ENCODE peak calls at places on chromosomes 12 and 14, in five cellular contexts. V is prostate gland, U is HepG2, D is esophagus squamous epithelium, O is osteoblast. W is an unnamed sample. For H3K4me1, the result is how much of the 10 kb centered on the place peaks cover.

GRCh38 chr14:60657609-60657983 is 8.3 kb upstream of the SIX1 start:
- DNase-seq in V (no peak), U (no peak), D (no peak), O (peak), W (no peak)

GRCh38 chr14:101187816-101188570 is 284.5 kb upstream of the RTL1 start:
- DNase-seq in V (no peak), U (no peak), D (no peak), O (no peak), W (no peak)

GRCh38 chr12:16220120-16220519 is 57.4 kb downstream of the SLC15A5 start:
- DNase-seq in V (no peak), U (no peak), D (no peak), O (peak), W (no peak)

GRCh38 chr12:29733060-29733459 is 50.7 kb downstream of the TMTC1 start:
- DNase-seq in V (no peak), U (no peak), D (no peak), O (no peak), W (no peak)

GRCh38 chr12:24861751-24862575 is 86.9 kb downstream of the BCAT1 start:
- DNase-seq in V (no peak), U (peak), D (no peak), O (no peak), W (no peak)

GRCh38 chr12:42789808-42790760 is 200.5 kb upstream of the PRICKLE1 start:
- DNase-seq in V (no peak), U (no peak), D (no peak), O (no peak), W (no peak)

GRCh38 chr12:1918081-1918874 is at the start of gene CACNA2D4:
- DNase-seq in V (no peak), U (no peak), D (no peak), O (peak), W (no peak)

GRCh38 chr14:63923422-63923752 is 70.6 kb downstream of the SYNE2 start:
- DNase-seq in V (no peak), U (no peak), D (no peak), O (no peak), W (no peak)

GRCh38 chr12:87943666-87944065 is 85.5 kb downstream of the C12orf50 start:
- DNase-seq in V (no peak), U (no peak), D (no peak), O (no peak), W (no peak)

GRCh38 chr12:27689558-27690180 is 6.6 kb upstream of the REP15 start:
- DNase-seq in V (no peak), U (no peak), D (no peak), O (no peak), W (no peak)

GRCh38 chr14:54669759-54670630 is 103.1 kb downstream of the SAMD4A start:
- DNase-seq in V (peak), U (no peak), D (no peak), O (peak), W (no peak)

GRCh38 chr14:31090872-31091764 is 64.9 kb upstream of the STRN3 start:
- DNase-seq in V (peak), U (peak), D (no peak), O (peak), W (peak)

GRCh38 chr12:546265-546919 is 86.7 kb downstream of the B4GALNT3 start:
- DNase-seq in V (no peak), U (no peak), D (no peak), O (peak), W (no peak)

GRCh38 chr14:33740531-33740930 is 210.3 kb downstream of the EGLN3 start:
- DNase-seq in V (no peak), U (no peak), D (no peak), O (no peak), W (no peak)

DNA sequence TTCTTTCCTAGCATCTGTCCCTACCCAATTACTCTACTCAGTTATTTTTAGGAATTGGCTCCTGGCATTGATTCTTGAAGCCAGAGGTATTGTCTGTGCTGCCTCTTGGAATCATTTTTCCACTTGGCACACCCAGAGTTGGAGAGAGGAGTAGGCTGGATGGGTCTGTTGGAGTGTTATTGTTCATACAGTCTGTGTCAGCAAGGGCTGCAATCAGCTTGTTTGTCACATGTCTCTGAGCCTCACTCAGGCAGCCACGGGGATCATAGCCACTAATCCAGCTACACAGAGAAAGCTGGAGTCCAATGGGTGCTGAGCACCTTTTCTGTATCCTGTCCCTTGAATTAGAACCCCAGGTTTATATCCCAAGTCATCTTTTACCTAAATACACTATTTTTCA is 176.0 kb upstream of the DYRK2 start:
- DNase-seq in V (no peak), U (no peak), D (no peak), O (no peak), W (no peak)
- H3K4me1 ChIP-seq in V (under half), U (under half), D (under half), O (under half), W (under half)

GRCh38 chr12:128537668-128538067 is 270.7 kb downstream of the TMEM132C start:
- DNase-seq in V (no peak), U (no peak), D (no peak), O (no peak), W (no peak)

GRCh38 chr12:128543493-128543892 is 276.5 kb downstream of the TMEM132C start:
- DNase-seq in V (no peak), U (no peak), D (no peak), O (no peak), W (no peak)

GRCh38 chr12:128543971-128544370 is 277.0 kb downstream of the TMEM132C start:
- DNase-seq in V (no peak), U (no peak), D (no peak), O (no peak), W (no peak)

GRCh38 chr12:128542844-128543243 is 275.9 kb downstream of the TMEM132C start:
- DNase-seq in V (no peak), U (no peak), D (no peak), O (no peak), W (peak)
- H3K4me1 ChIP-seq in V (under half), U (under half), D (under half), O (under half), W (under half)

GRCh38 chr12:77687346-77687745 is 143.3 kb upstream of the NAV3 start:
- DNase-seq in V (no peak), U (no peak), D (no peak), O (no peak), W (no peak)

GRCh38 chr12:77685112-77685511 is 145.6 kb upstream of the NAV3 start:
- DNase-seq in V (peak), U (peak), D (no peak), O (peak), W (peak)

GRCh38 chr12:77686760-77687159 is 143.9 kb upstream of the NAV3 start:
- DNase-seq in V (no peak), U (no peak), D (no peak), O (no peak), W (no peak)

GRCh38 chr12:77682488-77682887 is 148.2 kb upstream of the NAV3 start:
- DNase-seq in V (no peak), U (no peak), D (no peak), O (no peak), W (no peak)

GRCh38 chr12:77685906-77686305 is 144.8 kb upstream of the NAV3 start:
- DNase-seq in V (no peak), U (no peak), D (no peak), O (no peak), W (no peak)
- H3K4me1 ChIP-seq in V (under half), U (under half), D (under half), O (under half), W (under half)

DNA sequence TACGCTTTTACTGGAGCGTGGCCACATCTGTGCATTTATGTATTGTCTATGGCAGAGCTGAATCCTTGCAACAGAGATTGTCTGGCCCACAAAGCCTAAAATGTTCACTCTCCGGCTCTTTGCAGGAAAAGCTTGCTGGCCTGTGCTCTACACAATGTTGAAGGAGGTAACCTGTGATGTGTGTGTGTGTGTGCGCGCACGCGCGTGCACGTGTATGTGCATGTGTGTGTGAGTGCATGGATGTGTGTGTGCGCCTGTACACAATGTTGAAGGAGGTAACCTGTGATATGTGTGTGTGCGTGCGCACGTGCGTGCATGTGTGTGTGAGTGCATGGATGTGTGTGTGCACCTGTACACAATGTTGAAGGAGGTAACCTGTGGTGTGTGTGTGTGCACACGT is 62.7 kb downstream of the RFLNA start:
- DNase-seq in V (no peak), U (no peak), D (no peak), O (no peak), W (no peak)
- H3K4me1 ChIP-seq in V (under half), U (under half), D (under half), O (under half), W (under half)

GRCh38 chr12:51242896-51243295 is 4.3 kb downstream of the DAZAP2 start:
- DNase-seq in V (no peak), U (no peak), D (no peak), O (no peak), W (no peak)
- H3K4me1 ChIP-seq in V (under half), U (under half), D (under half), O (under half), W (under half)

GRCh38 chr12:11834104-11834812 is 184.8 kb downstream of the ETV6 start:
- DNase-seq in V (no peak), U (no peak), D (no peak), O (no peak), W (no peak)
- H3K4me1 ChIP-seq in V (under half), U (under half), D (under half), O (under half), W (under half)

GRCh38 chr14:104433401-104434213 is 146.0 kb upstream of the C14orf180 start:
- DNase-seq in V (no peak), U (no peak), D (no peak), O (peak), W (no peak)
- H3K4me1 ChIP-seq in V (under half), U (under half), D (under half), O (under half), W (under half)

GRCh38 chr12:119090276-119090675 is 88.5 kb upstream of the HSPB8 start:
- DNase-seq in V (no peak), U (no peak), D (no peak), O (no peak), W (no peak)

GRCh38 chr12:119088917-119089667 is 89.6 kb upstream of the HSPB8 start:
- DNase-seq in V (no peak), U (no peak), D (no peak), O (no peak), W (no peak)

GRCh38 chr12:119090865-119091264 is 87.9 kb upstream of the HSPB8 start:
- DNase-seq in V (no peak), U (no peak), D (no peak), O (no peak), W (no peak)

DNA sequence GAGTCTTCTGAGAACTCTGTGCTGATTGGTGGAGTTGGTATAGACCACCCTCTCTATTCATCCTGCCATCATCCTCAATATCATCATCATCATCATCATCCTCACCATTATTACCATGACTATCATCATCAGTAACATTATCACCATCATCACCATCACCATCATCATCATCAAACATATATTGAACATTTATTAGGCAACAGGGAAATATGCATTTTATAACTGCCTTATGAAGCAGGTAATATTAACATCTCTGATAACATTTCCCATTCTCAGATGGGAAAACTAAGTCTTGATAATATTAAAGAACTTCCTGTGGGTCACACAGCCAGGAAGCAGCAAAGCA is 89.1 kb upstream of the HSPB8 start:
- DNase-seq in V (no peak), U (no peak), D (no peak), O (no peak), W (no peak)
- H3K4me1 ChIP-seq in V (under half), U (under half), D (under half), O (under half), W (under half)

DNA sequence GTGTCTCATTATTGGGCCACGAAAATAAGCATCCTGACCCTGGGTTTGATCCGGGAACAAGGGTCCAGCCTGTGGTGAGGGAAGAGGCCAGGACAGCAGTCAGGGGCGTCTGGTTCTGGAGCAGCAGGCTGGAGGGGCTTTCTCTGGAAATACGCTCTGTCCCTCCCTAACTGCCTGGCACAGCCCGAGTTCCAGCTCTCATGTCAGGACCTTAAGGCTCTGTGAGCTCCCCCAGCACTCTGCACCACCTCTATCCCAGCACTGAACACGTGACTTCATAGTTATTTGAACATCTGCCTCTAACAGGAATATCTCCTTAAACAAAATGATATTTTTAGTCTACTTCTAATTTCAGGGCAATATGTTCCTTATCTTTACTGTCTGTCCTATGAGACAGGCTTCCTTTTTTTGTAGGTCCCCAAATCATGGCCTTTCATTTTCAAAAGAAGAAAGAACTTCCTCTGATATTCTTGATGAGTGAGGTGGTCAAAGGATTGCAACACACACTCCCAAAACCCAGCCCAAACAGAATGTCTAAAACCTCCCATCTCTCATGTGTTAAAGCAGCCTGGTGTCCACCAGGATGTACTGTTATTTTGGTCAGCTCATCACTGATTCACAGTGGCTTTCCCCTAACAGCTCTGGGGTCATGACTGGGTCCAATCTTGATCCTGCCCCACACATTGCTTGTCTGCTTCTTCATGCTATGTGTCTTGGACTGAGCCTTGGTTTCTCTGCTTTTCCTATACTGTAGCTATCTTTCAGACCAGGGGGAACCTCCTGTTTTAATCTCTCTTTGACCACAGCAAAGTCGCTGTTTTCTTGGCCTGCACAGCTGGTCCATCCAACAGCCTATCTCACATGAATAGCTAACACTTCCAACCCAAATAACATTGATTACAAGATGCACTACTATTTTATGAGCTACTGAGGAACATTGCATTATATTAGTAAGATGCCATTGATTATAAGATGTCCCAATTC is 9.8 kb downstream of the AQP6 start:
- DNase-seq in V (no peak), U (no peak), D (no peak), O (peak), W (no peak)
- H3K4me1 ChIP-seq in V (under half), U (half or more), D (under half), O (under half), W (under half)

GRCh38 chr14:50792058-50792477 is 38.9 kb downstream of the NIN start:
- DNase-seq in V (no peak), U (no peak), D (no peak), O (no peak), W (no peak)

GRCh38 chr14:50795127-50795526 is 35.8 kb downstream of the NIN start:
- DNase-seq in V (no peak), U (no peak), D (no peak), O (no peak), W (no peak)

GRCh38 chr14:50795909-50796308 is 35.1 kb downstream of the NIN start:
- DNase-seq in V (no peak), U (no peak), D (no peak), O (no peak), W (no peak)

GRCh38 chr14:50792634-50793068 is 38.3 kb downstream of the NIN start:
- DNase-seq in V (no peak), U (no peak), D (no peak), O (no peak), W (no peak)

GRCh38 chr14:50794063-50794645 is 36.8 kb downstream of the NIN start:
- DNase-seq in V (no peak), U (no peak), D (no peak), O (no peak), W (no peak)
- H3K4me1 ChIP-seq in V (under half), U (under half), D (under half), O (under half), W (under half)

W was measured in small intestine.